ENCODE peak calls at places on chromosomes 7 and 10, in four cellular contexts. Z, K, J and L are unnamed samples. For H3K4me1, the result is how much of the 10 kb centered on the place peaks cover.

GRCh38 chr10:24209421-24209770 is 458 bp downstream of the KIAA1217 start:
- DNase-seq in K (peak), Z (no peak), J (no peak), L (no peak)

GRCh38 chr7:100017300-100017699 is 1.9 kb downstream of the ZKSCAN1 start:
- DNase-seq in J (peak), Z (no peak), K (no peak), L (peak)

GRCh38 chr10:93541402-93542357 is 24.8 kb upstream of the FFAR4 start:
- DNase-seq in J (peak), Z (no peak), K (peak), L (peak)

GRCh38 chr7:87328281-87328680 is 17.2 kb upstream of the CROT start:
- DNase-seq in Z (no peak), J (no peak), K (peak), L (no peak)

GRCh38 chr7:22723171-22723601 is 3.8 kb upstream of the IL6 start:
- DNase-seq in K (no peak), J (peak), Z (no peak), L (no peak)

GRCh38 chr10:100391163-100392002 is 44.4 kb downstream of the SCD start:
- DNase-seq in K (no peak), Z (no peak), J (no peak), L (no peak)

GRCh38 chr10:130500251-130501000 is 364.2 kb downstream of the GLRX3 start:
- DNase-seq in J (no peak), Z (no peak), K (no peak), L (no peak)

GRCh38 chr10:90245623-90246022 is 544.2 kb downstream of the KIF20B start:
- DNase-seq in Z (no peak), J (no peak), K (no peak), L (no peak)

GRCh38 chr10:113087082-113088029 is 137.3 kb downstream of the TCF7L2 start:
- DNase-seq in Z (peak), K (no peak), J (no peak), L (peak)

GRCh38 chr7:45938626-45939302 is 17.7 kb upstream of the IGFBP3 start:
- DNase-seq in Z (no peak), K (peak), J (no peak), L (no peak)

GRCh38 chr10:107553470-107553869 is 389.0 kb upstream of the SORCS1 start:
- DNase-seq in J (no peak), Z (no peak), K (no peak), L (no peak)

GRCh38 chr10:87603196-87603595 is 56.5 kb upstream of the PAPSS2 start:
- DNase-seq in Z (no peak), K (no peak), J (no peak), L (no peak)

GRCh38 chr7:159032753-159033472 is 111.8 kb downstream of the VIPR2 start:
- DNase-seq in Z (no peak), J (no peak), K (no peak), L (no peak)

GRCh38 chr7:149778696-149779501 is 5.5 kb upstream of the ZNF467 start:
- DNase-seq in J (no peak), Z (no peak), K (no peak), L (no peak)

GRCh38 chr7:44559485-44559884 is 14.2 kb downstream of the DDX56 start:
- DNase-seq in Z (no peak), J (no peak), K (no peak), L (no peak)

GRCh38 chr7:158357106-158357897 is 230.3 kb downstream of the PTPRN2 start:
- DNase-seq in J (no peak), Z (no peak), K (no peak), L (no peak)

GRCh38 chr7:66193146-66193725 is 11.9 kb upstream of the TPST1 start:
- DNase-seq in J (no peak), Z (no peak), K (no peak), L (no peak)

GRCh38 chr10:116878123-116878522 is 28.8 kb downstream of the ENO4 start:
- DNase-seq in K (no peak), J (no peak), Z (no peak), L (no peak)

GRCh38 chr10:506451-507354 is 182.8 kb downstream of the DIP2C start:
- DNase-seq in J (no peak), K (no peak), Z (no peak), L (no peak)

GRCh38 chr7:94001396-94001795 is 2.8 kb downstream of the BET1 start:
- DNase-seq in J (no peak), K (no peak), Z (no peak), L (no peak)

GRCh38 chr10:130749911-130750310 is 561.6 kb downstream of the TCERG1L start:
- DNase-seq in J (no peak), K (no peak), Z (no peak), L (no peak)

GRCh38 chr7:48781783-48782182 is 142.6 kb upstream of the CDC14C start:
- DNase-seq in Z (no peak), J (no peak), K (no peak), L (no peak)

GRCh38 chr10:89369142-89370105 is 8.4 kb upstream of the IFIT1B start:
- DNase-seq in Z (no peak), J (no peak), K (peak), L (no peak)

GRCh38 chr10:75451927-75452326 is 20.5 kb downstream of the LRMDA start:
- DNase-seq in Z (no peak), K (no peak), J (no peak), L (no peak)
- H3K4me1 ChIP-seq in Z (under half), K (under half), J (under half), L (under half)

GRCh38 chr10:59011972-59012632 is 164.3 kb upstream of the PHYHIPL start:
- DNase-seq in Z (no peak), K (no peak), J (no peak), L (no peak)
- H3K4me1 ChIP-seq in Z (under half), K (under half), J (under half), L (under half)

DNA sequence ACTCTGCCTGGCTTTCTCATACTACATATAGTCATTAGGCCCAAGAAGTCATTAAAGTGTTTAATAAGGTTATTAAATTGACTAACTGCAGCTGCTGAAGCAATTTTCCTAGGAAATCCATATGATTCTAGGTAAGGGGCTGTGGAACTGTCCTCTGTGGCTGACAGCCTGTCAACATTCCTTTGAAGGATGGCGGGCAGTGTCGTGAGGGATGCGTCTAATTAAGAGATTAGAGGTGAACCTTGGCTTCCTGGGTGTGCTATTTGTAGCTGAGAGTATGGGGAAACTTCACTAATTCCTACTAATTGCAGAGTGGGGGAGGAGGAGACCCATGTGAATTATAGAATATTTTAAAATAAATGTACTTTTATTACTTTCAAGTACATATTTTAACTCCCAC is 64.6 kb downstream of the SNX10 start:
- DNase-seq in Z (no peak), K (peak), J (no peak), L (no peak)
- H3K4me1 ChIP-seq in Z (under half), K (under half), J (under half), L (under half)

GRCh38 chr7:74573499-74573898 is 84.0 kb upstream of the GTF2I start:
- DNase-seq in K (no peak), J (no peak), Z (no peak), L (no peak)

GRCh38 chr7:74569501-74570075 is 87.9 kb upstream of the GTF2I start:
- DNase-seq in K (no peak), J (no peak), Z (no peak), L (no peak)

GRCh38 chr7:74572301-74573090 is 85.0 kb upstream of the GTF2I start:
- DNase-seq in J (no peak), Z (no peak), K (no peak), L (peak)

GRCh38 chr7:74568658-74569057 is 88.9 kb upstream of the GTF2I start:
- DNase-seq in J (no peak), Z (no peak), K (no peak), L (no peak)

GRCh38 chr7:74570533-74571156 is 86.9 kb upstream of the GTF2I start:
- DNase-seq in Z (no peak), J (no peak), K (no peak), L (no peak)
- H3K4me1 ChIP-seq in Z (under half), J (under half), K (under half), L (under half)

GRCh38 chr10:102713814-102714620 is at the start of gene ARL3:
- DNase-seq in J (peak), K (peak), Z (peak), L (peak)
- H3K4me1 ChIP-seq in J (under half), K (under half), Z (under half), L (under half)

GRCh38 chr7:101861223-101861775 is 43.9 kb downstream of the CUX1 start:
- DNase-seq in J (no peak), K (no peak), Z (no peak), L (no peak)
- H3K4me1 ChIP-seq in J (half or more), K (under half), Z (under half), L (under half)

GRCh38 chr7:36155811-36156361 is 2.8 kb downstream of the EEPD1 start:
- DNase-seq in J (peak), K (peak), Z (peak), L (peak)

GRCh38 chr7:36154255-36155212 is 1.5 kb downstream of the EEPD1 start:
- DNase-seq in Z (peak), K (no peak), J (peak), L (peak)

GRCh38 chr7:36152756-36153570 is at the start of gene EEPD1:
- DNase-seq in J (peak), Z (peak), K (peak), L (peak)

GRCh38 chr7:36151921-36152755 is 916 bp upstream of the EEPD1 start:
- DNase-seq in Z (no peak), K (no peak), J (no peak), L (no peak)

DNA sequence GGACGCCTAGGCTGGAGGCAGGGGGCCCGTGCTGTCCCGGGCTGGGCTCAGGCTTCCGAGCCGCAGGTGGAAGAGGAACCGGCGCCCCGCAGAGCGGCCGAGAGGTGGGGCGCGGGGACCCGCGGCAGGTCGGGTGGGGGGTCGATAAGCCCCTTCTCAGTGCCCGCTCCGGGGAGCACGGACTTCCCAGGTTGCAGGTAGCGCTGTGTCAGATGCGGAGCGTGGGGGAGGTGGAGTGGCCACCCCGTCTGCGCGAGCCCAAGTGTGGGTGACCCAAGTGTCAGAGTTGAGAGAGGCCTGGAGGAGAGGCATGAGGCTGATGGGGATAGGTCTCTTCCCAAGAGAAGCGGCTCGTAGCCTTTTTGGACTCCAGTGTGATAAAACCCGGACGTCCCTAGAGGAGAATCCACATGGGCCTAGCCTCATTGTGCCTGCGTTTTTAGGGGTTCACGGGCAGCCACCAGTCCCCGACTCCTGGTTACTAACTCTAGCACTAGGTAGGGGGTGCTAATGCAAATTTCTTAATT is 580 bp downstream of the EEPD1 start:
- DNase-seq in J (peak), Z (peak), K (no peak), L (no peak)
- H3K4me1 ChIP-seq in J (half or more), Z (under half), K (under half), L (under half)

DNA sequence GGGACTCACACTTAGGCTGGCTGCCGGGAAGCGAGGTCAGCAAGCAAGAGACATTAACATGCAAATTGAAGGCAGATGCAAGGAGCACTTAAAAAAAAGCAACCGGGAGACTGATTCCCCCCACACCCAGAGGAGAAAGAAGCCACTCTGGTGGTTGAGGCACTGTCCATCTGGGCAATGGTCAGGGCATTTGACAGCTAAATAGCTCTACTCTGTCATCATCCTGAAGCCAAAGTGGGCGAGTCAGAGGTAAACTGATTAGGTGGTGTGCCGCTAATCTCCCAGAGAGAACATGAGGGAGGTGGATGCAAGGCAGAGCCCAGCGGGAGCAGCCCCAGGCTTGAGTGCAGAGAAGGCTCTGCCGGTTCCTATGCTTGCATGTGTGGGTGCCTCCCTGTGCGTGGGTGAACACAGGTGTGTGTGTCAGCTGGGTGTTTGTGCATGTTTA is 100.6 kb downstream of the PLXNA4 start:
- DNase-seq in Z (no peak), J (no peak), K (peak), L (no peak)
- H3K4me1 ChIP-seq in Z (under half), J (under half), K (under half), L (under half)

GRCh38 chr7:82393821-82394220 is 49.8 kb downstream of the CACNA2D1 start:
- DNase-seq in J (no peak), K (no peak), Z (no peak), L (no peak)

GRCh38 chr7:82388138-82388537 is 55.4 kb downstream of the CACNA2D1 start:
- DNase-seq in K (no peak), J (no peak), Z (no peak), L (no peak)

GRCh38 chr7:82395147-82395546 is 48.4 kb downstream of the CACNA2D1 start:
- DNase-seq in Z (no peak), K (no peak), J (no peak), L (no peak)

GRCh38 chr7:82384779-82385178 is 58.8 kb downstream of the CACNA2D1 start:
- DNase-seq in J (no peak), Z (no peak), K (no peak), L (no peak)

GRCh38 chr7:82389847-82390246 is 53.7 kb downstream of the CACNA2D1 start:
- DNase-seq in K (no peak), J (no peak), Z (no peak), L (no peak)
- H3K4me1 ChIP-seq in K (under half), J (under half), Z (under half), L (under half)